ENCODE peak calls at places on chromosomes 6 and 20, in six cellular contexts. Y is PC-3, T is body of pancreas, F is endothelial cell of umbilical vein, Z is left lung, P is AG04450. C is an unnamed sample.
A peak's percentile ranks its signal among the peaks of the same experiment; 100 is the strongest.

GRCh38 chr6:66735106-66735890 is 1028.3 kb upstream of the EYS start:
- DNase-seq in F (no peak), T (no peak), Y (peak; percentile 57), Z (no peak), P (no peak), C (no peak)

GRCh38 chr6:133170602-133171001 is 70.6 kb upstream of the EYA4 start:
- DNase-seq in Z (no peak), Y (peak; percentile 61), F (no peak), T (no peak), P (no peak), C (no peak)

GRCh38 chr6:41027799-41028617 is 11.0 kb downstream of the UNC5CL start:
- DNase-seq in P (peak; percentile 18), T (peak; percentile 85), Z (peak; percentile 79), Y (peak; percentile 87), F (peak; percentile 63), C (peak; percentile 57)

GRCh38 chr6:95091823-95092436 is 485.4 kb upstream of the MANEA start:
- DNase-seq in F (peak; percentile 39), Y (peak; percentile 67), P (peak; percentile 16), T (no peak), Z (no peak), C (peak; percentile 63)

GRCh38 chr20:44646023-44646640 is 5.4 kb downstream of the ADA start:
- DNase-seq in F (peak; percentile 65), Y (no peak), Z (no peak), T (peak; percentile 28), P (peak; percentile 16), C (no peak)

GRCh38 chr6:117711369-117711768 is 36.1 kb downstream of the NUS1 start:
- DNase-seq in P (no peak), T (no peak), F (no peak), Y (peak; percentile 36), Z (no peak), C (no peak)

GRCh38 chr6:47426524-47427302 is 50.9 kb upstream of the CD2AP start:
- DNase-seq in Y (no peak), Z (no peak), P (no peak), T (no peak), F (no peak), C (peak; percentile 11)

GRCh38 chr6:147700436-147701209 is 192.1 kb downstream of the SAMD5 start:
- DNase-seq in Z (no peak), F (peak; percentile 61), P (no peak), Y (no peak), T (no peak), C (peak; percentile 18)

GRCh38 chr6:5173862-5174643 is 86.7 kb downstream of the LYRM4 start:
- DNase-seq in P (no peak), F (no peak), Z (no peak), Y (no peak), T (no peak), C (no peak)

GRCh38 chr20:46206025-46206424 is 87.9 kb downstream of the CD40 start:
- DNase-seq in P (no peak), Y (peak; percentile 68), F (peak; percentile 47), Z (peak; percentile 74), T (peak; percentile 64), C (peak; percentile 66)

GRCh38 chr6:170175644-170176620 is 114.9 kb downstream of the DLL1 start:
- DNase-seq in P (no peak), F (no peak), T (peak; percentile 1), Y (no peak), Z (peak; percentile 28), C (no peak)

GRCh38 chr6:108260126-108260808 is 573 bp downstream of the SNX3 start:
- DNase-seq in Y (peak; percentile 45), Z (peak; percentile 53), P (peak; percentile 3), T (peak; percentile 46), F (peak; percentile 59), C (peak; percentile 54)

GRCh38 chr6:54411767-54412166 is 103.5 kb downstream of the TINAG start:
- DNase-seq in Y (no peak), F (no peak), Z (no peak), P (no peak), T (no peak), C (no peak)

DNA sequence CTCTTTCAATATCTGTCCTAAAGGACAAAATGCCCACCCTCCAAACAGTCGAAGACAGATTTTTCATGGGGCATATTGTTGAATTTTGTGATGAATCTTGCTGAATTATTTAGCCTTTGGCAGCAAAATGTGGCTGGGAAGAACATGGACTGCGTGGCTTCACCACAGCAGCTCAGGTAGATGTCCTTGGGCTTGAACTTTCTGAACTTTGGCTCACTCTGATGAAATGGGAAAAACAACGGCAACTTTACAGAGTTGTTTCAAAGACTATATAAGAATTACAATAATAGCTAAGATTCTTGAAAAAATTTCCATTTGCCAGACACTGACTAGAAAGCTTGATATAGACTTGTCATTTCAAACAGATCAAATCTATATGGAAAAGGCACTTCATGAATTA is 52.8 kb upstream of the IL20RA start:
- DNase-seq in F (no peak), P (no peak), Y (no peak), T (no peak), Z (no peak), C (no peak)
- H3K4me3 ChIP-seq in F (no peak overlapping the region), P (no peak overlapping the region), Y (no peak overlapping the region), T (no peak overlapping the region), Z (no peak overlapping the region), C (no peak overlapping the region)

GRCh38 chr6:128112494-128112893 is 211.6 kb upstream of the THEMIS start:
- DNase-seq in Z (no peak), P (no peak), F (peak; percentile 62), Y (no peak), T (no peak), C (peak; percentile 1)
- H3K4me3 ChIP-seq in Z (peak overlapping the region; percentile 8), P (peak overlapping the region; percentile 5), F (no peak overlapping the region), Y (no peak overlapping the region), T (no peak overlapping the region), C (no peak overlapping the region)

DNA sequence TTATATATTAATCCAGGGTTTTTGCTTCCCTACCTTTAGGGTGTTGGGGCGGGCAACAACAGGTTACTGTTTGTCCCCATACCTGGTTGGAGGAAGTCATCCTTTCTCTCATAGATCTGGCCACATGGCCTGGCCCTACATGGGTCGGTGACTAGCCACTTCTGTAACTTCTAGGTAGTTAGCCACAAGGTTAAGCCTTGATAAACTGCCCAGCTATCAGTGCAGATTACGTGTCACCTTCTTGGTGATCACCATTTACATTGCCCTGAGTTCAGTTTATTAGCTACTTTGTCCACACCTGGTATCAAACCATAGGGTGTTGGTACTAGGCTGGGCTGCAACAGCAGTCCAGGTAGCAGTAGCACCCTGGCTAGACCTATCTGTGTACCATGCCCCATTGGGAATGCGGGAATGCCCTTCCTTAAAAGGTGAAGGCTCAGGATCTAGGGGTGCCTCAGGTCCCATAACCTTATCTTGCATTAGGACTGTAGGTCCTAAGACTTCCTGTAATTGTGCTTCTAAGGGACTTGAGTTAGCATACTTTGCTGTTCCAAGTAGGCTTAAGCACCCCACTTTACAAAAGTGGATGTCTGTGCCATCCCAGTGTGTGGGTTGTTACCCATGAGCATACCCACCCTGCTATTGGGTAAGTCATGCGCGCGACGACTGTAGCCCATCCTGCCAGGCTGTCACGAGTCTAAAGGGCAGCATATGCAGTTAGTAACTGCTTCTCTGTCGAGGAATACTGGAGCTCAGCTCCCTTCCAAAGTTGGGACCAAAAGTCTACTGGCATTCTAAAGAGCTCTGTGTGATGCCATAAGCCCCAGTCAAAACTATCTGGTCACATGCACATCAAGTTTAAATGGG is 5.2 kb downstream of the ZKSCAN3 start:
- DNase-seq in Z (no peak), F (no peak), Y (no peak), P (no peak), T (no peak), C (no peak)
- H3K4me3 ChIP-seq in Z (peak overlapping the region; percentile 50), F (no peak overlapping the region), Y (peak overlapping the region; percentile 84), P (peak overlapping the region; percentile 73), T (no peak overlapping the region), C (no peak overlapping the region)

DNA sequence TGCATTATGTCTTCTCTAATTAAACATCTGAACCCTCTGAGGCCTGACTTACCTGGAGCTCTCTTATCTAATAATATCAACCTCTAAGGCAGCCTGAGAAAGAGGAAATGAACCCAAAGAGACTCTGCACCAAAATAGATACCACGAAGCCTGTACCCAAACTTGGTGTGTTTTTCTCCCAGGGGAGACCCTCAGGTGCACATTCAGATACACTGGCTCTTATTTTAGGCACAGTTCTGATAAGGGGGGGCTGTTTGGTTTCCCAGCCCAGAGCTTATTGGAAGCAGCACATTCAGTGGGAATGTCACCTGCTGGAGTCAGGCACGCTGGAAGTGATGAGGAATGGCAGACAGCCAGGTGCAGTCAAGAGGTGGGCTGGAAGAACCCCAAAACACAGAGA is 9.8 kb upstream of the CCR6 start:
- DNase-seq in T (no peak), F (no peak), Z (no peak), P (no peak), Y (no peak), C (no peak)
- H3K4me3 ChIP-seq in T (no peak overlapping the region), F (no peak overlapping the region), Z (no peak overlapping the region), P (no peak overlapping the region), Y (no peak overlapping the region), C (no peak overlapping the region)

GRCh38 chr6:78020586-78020985 is 367.7 kb downstream of the MEI4 start:
- DNase-seq in Y (no peak), Z (no peak), F (no peak), P (no peak), T (no peak), C (no peak)
- H3K4me3 ChIP-seq in Y (no peak overlapping the region), Z (no peak overlapping the region), F (no peak overlapping the region), P (no peak overlapping the region), T (no peak overlapping the region), C (no peak overlapping the region)

DNA sequence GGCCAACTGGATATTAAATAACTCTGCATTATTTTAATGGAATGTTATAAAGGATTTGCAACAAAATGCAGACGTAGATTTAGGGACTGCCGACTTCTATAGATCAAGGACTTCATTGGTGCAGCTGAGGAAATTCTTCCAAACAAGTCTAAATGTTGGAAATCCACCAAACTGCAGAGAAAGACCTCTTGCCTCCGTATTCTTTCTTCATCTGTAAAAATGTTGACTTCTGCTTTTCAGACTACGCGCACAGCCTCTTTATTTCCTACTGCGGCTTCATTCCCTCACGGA is 1.5 kb upstream of the QKI start:
- DNase-seq in F (no peak), P (no peak), Y (no peak), Z (no peak), T (no peak), C (no peak)
- H3K4me3 ChIP-seq in F (peak overlapping the region; percentile 70), P (peak overlapping the region; percentile 74), Y (peak overlapping the region; percentile 74), Z (peak overlapping the region; percentile 68), T (peak overlapping the region; percentile 75), C (peak overlapping the region; percentile 77)

GRCh38 chr6:3751019-3751729 is at the start of gene PXDC1:
- DNase-seq in Z (no peak), T (peak; percentile 24), F (peak; percentile 28), Y (peak; percentile 23), P (no peak), C (no peak)

GRCh38 chr6:3749390-3749978 is 2.0 kb downstream of the PXDC1 start:
- DNase-seq in Y (peak; percentile 63), T (peak; percentile 47), Z (peak; percentile 54), F (peak; percentile 46), P (no peak), C (no peak)

GRCh38 chr6:3749991-3750323 is 1.6 kb downstream of the PXDC1 start:
- DNase-seq in Y (peak; percentile 53), F (peak; percentile 79), T (peak; percentile 77), P (no peak), Z (peak; percentile 52), C (peak; percentile 86)

GRCh38 chr6:3751730-3752537 is 421 bp upstream of the PXDC1 start:
- DNase-seq in T (peak; percentile 88), Y (peak; percentile 88), Z (peak; percentile 88), F (peak; percentile 95), P (peak; percentile 86), C (peak; percentile 87)

GRCh38 chr6:3750324-3751018 is 1.0 kb downstream of the PXDC1 start:
- DNase-seq in T (peak; percentile 83), Y (peak; percentile 57), P (no peak), Z (peak; percentile 93), F (peak; percentile 70), C (peak; percentile 68)
- H3K4me3 ChIP-seq in T (peak overlapping the region; percentile 27), Y (peak overlapping the region; percentile 80), P (peak overlapping the region; percentile 90), Z (peak overlapping the region; percentile 66), F (peak overlapping the region; percentile 85), C (peak overlapping the region; percentile 69)

C was measured in fibroblast of mammary gland.